ENCODE peak calls at places on chromosomes 16 and 17, in nine cellular contexts. T is posterior cingulate gyrus, S is T-helper 9 cell, W is HCT116, B is breast epithelium, G is OCI-M1, D is left ventricle myocardium superior, I is GM19239, M is astrocyte. R is an unnamed sample.

GRCh38 chr16:53041196-53041977 is 11.3 kb downstream of the CHD9NB start:
- DNase-seq in T (no peak), S (no peak), W (no peak), B (peak; percentile 66), G (no peak), D (peak; percentile 91), I (no peak), M (no peak), R (no peak)

GRCh38 chr17:68993112-68993511 is 37.9 kb upstream of the ABCA8 start:
- DNase-seq in T (no peak), S (no peak), W (no peak), B (no peak), G (no peak), D (no peak), I (no peak), M (peak; percentile 22), R (no peak)

GRCh38 chr17:28018439-28019070 is 23.9 kb upstream of the NLK start:
- DNase-seq in T (no peak), S (no peak), W (no peak), B (no peak), G (no peak), D (peak; percentile 45), I (no peak), M (peak; percentile 11), R (no peak)

GRCh38 chr17:49913226-49914095 is 55.5 kb upstream of the DLX4 start:
- DNase-seq in T (no peak), S (no peak), W (peak; percentile 23), B (no peak), G (no peak), D (no peak), I (no peak), M (peak; percentile 64), R (no peak)

GRCh38 chr16:4891097-4891885 is 44.0 kb downstream of the UBN1 start:
- DNase-seq in T (no peak), S (no peak), W (no peak), B (no peak), G (no peak), D (no peak), I (no peak), M (no peak), R (no peak)

GRCh38 chr16:82653550-82654511 is 27.1 kb downstream of the CDH13 start:
- DNase-seq in T (no peak), S (peak; percentile 26), W (peak; percentile 37), B (peak; percentile 19), G (peak; percentile 49), D (no peak), I (no peak), M (peak; percentile 92), R (peak; percentile 47)

GRCh38 chr16:4846503-4846900 is 586 bp downstream of the GLYR1 start:
- DNase-seq in T (peak; percentile 93), S (no peak), W (no peak), B (peak; percentile 41), G (peak; percentile 59), D (peak; percentile 51), I (no peak), M (peak; percentile 60), R (no peak)

GRCh38 chr16:76241735-76242134 is 35.5 kb upstream of the CNTNAP4 start:
- DNase-seq in T (peak; percentile 64), S (no peak), W (no peak), B (no peak), G (no peak), D (no peak), I (no peak), M (no peak), R (no peak)

GRCh38 chr17:68085751-68086445 is 50.4 kb downstream of the KPNA2 start:
- DNase-seq in T (peak; percentile 53), S (no peak), W (no peak), B (no peak), G (peak; percentile 10), D (no peak), I (no peak), M (no peak), R (no peak)

GRCh38 chr17:17156107-17156506 is 50.0 kb downstream of the PLD6 start:
- DNase-seq in T (no peak), S (no peak), W (no peak), B (peak; percentile 46), G (no peak), D (no peak), I (no peak), M (peak; percentile 82), R (no peak)

GRCh38 chr16:50146479-50147435 is 6.3 kb upstream of the TENT4B start:
- DNase-seq in T (peak; percentile 30), S (no peak), W (no peak), B (no peak), G (no peak), D (no peak), I (no peak), M (peak; percentile 33), R (no peak)

GRCh38 chr16:49726155-49726554 is 129.8 kb downstream of the ZNF423 start:
- DNase-seq in T (no peak), S (no peak), W (no peak), B (no peak), G (no peak), D (no peak), I (no peak), M (no peak), R (no peak)

GRCh38 chr16:68444058-68444657 is 4.2 kb downstream of the SMPD3 start:
- DNase-seq in T (peak; percentile 71), S (no peak), W (no peak), B (no peak), G (peak; percentile 33), D (peak; percentile 40), I (no peak), M (peak; percentile 14), R (no peak)

GRCh38 chr17:81868674-81869220 is 2.4 kb downstream of the ARHGDIA start:
- DNase-seq in T (no peak), S (no peak), W (peak; percentile 84), B (no peak), G (peak; percentile 26), D (peak; percentile 49), I (no peak), M (peak; percentile 81), R (no peak)

GRCh38 chr16:27275394-27275793 is 6.8 kb upstream of the NSMCE1 start:
- DNase-seq in T (no peak), S (no peak), W (no peak), B (no peak), G (no peak), D (no peak), I (no peak), M (no peak), R (no peak)

GRCh38 chr16:84692451-84692850 is 7.3 kb upstream of the USP10 start:
- DNase-seq in T (no peak), S (no peak), W (no peak), B (no peak), G (peak; percentile 8), D (no peak), I (no peak), M (peak; percentile 25), R (no peak)

GRCh38 chr17:32298721-32299578 is 33.3 kb downstream of the RHBDL3 start:
- DNase-seq in T (no peak), S (no peak), W (no peak), B (no peak), G (no peak), D (no peak), I (no peak), M (no peak), R (no peak)

GRCh38 chr17:52136173-52136572 is 22.3 kb downstream of the CA10 start:
- DNase-seq in T (no peak), S (no peak), W (no peak), B (no peak), G (no peak), D (no peak), I (no peak), M (no peak), R (no peak)

GRCh38 chr17:67024736-67025135 is 19.6 kb upstream of the CACNG1 start:
- DNase-seq in T (no peak), S (no peak), W (no peak), B (no peak), G (no peak), D (no peak), I (no peak), M (no peak), R (no peak)

GRCh38 chr16:77660311-77660710 is 62.0 kb upstream of the NUDT7 start:
- DNase-seq in T (no peak), S (no peak), W (peak; percentile 22), B (no peak), G (no peak), D (no peak), I (no peak), M (peak; percentile 41), R (no peak)

GRCh38 chr16:88782454-88783390 is 2.3 kb downstream of the PIEZO1 start:
- DNase-seq in T (no peak), S (peak; percentile 41), W (peak; percentile 48), B (no peak), G (no peak), D (no peak), I (no peak), M (peak; percentile 74), R (peak; percentile 32)

GRCh38 chr16:695355-696089 is 5.3 kb upstream of the WDR24 start:
- DNase-seq in T (peak; percentile 96), S (peak; percentile 61), W (no peak), B (peak; percentile 49), G (no peak), D (no peak), I (peak; percentile 83), M (no peak), R (peak; percentile 48)

GRCh38 chr16:51987519-51987918 is 559.4 kb downstream of the TOX3 start:
- DNase-seq in T (no peak), S (no peak), W (no peak), B (no peak), G (no peak), D (no peak), I (no peak), M (no peak), R (no peak)

GRCh38 chr17:39553326-39553945 is 54.3 kb downstream of the NEUROD2 start:
- DNase-seq in T (no peak), S (no peak), W (no peak), B (no peak), G (peak; percentile 33), D (no peak), I (no peak), M (peak; percentile 57), R (no peak)

GRCh38 chr16:85152414-85153030 is 40.2 kb upstream of the CIBAR2 start:
- DNase-seq in T (no peak), S (no peak), W (no peak), B (no peak), G (no peak), D (peak; percentile 64), I (no peak), M (no peak), R (no peak)

GRCh38 chr16:74570412-74571301 is 36.3 kb downstream of the GLG1 start:
- DNase-seq in T (peak; percentile 85), S (no peak), W (no peak), B (no peak), G (no peak), D (no peak), I (no peak), M (no peak), R (no peak)

GRCh38 chr17:28471531-28472342 is 1.7 kb upstream of the SLC13A2 start:
- DNase-seq in T (peak; percentile 64), S (no peak), W (no peak), B (peak; percentile 84), G (no peak), D (no peak), I (no peak), M (no peak), R (no peak)

GRCh38 chr17:68542698-68543463 is 30.7 kb downstream of the PRKAR1A start:
- DNase-seq in T (no peak), S (no peak), W (no peak), B (no peak), G (no peak), D (no peak), I (no peak), M (no peak), R (no peak)

GRCh38 chr17:17056167-17056562 is 13.9 kb downstream of the MPRIP start:
- DNase-seq in T (no peak), S (no peak), W (no peak), B (peak; percentile 84), G (no peak), D (no peak), I (no peak), M (no peak), R (no peak)

GRCh38 chr17:57369509-57369945 is 113.2 kb downstream of the MSI2 start:
- DNase-seq in T (no peak), S (no peak), W (no peak), B (no peak), G (no peak), D (no peak), I (no peak), M (peak; percentile 22), R (no peak)

GRCh38 chr17:72351884-72352346 is 231.1 kb downstream of the SOX9 start:
- DNase-seq in T (no peak), S (no peak), W (no peak), B (no peak), G (no peak), D (no peak), I (no peak), M (no peak), R (no peak)